ENCODE peak calls at places on chromosomes 12 and 14, in eight cellular contexts. L is nephron progenitor cell; R is uterus; O is CD8-positive, alpha-beta memory T cell; N is WTC11; V is activated CD8-positive, alpha-beta T cell treated with anti-CD3 and anti-CD28 coated beads, Interleukin-2, amount 10 ng/mL, durations not matched to agents 7 days and 5 days; Z is stimulated activated CD8-positive, alpha-beta memory T cell treated with anti-CD3 and anti-CD28 coated beads, Interleukin-15, amount 100 ng/mL, for 1 hour; I is activated CD4-positive, alpha-beta T cell treated with anti-CD3 and anti-CD28 coated beads for 48 hours. H is an unnamed sample.

GRCh38 chr12:84507914-84508313 is 404.7 kb downstream of the SLC6A15 start:
- DNase-seq in L (no peak), R (no peak), O (no peak), N (no peak), V (no peak), Z (no peak), I (no peak), H (no peak)

GRCh38 chr12:120940799-120941198 is 36.6 kb upstream of the SPPL3 start:
- DNase-seq in L (no peak), R (no peak), O (no peak), N (no peak), V (no peak), Z (no peak), I (no peak), H (no peak)

GRCh38 chr14:63891148-63891964 is 38.6 kb downstream of the SYNE2 start:
- DNase-seq in L (peak), R (no peak), O (no peak), N (no peak), V (no peak), Z (no peak), I (no peak), H (no peak)

GRCh38 chr12:132429122-132429931 is 60.6 kb upstream of the FBRSL1 start:
- DNase-seq in L (no peak), R (no peak), O (no peak), N (peak), V (no peak), Z (no peak), I (no peak), H (no peak)

GRCh38 chr14:38336298-38336697 is 80.4 kb upstream of the CLEC14A start:
- DNase-seq in L (no peak), R (no peak), O (no peak), N (no peak), V (no peak), Z (no peak), I (no peak), H (no peak)

GRCh38 chr12:117192057-117192456 is 1.8 kb upstream of the FBXO21 start:
- DNase-seq in L (no peak), R (no peak), O (no peak), N (no peak), V (no peak), Z (no peak), I (peak), H (no peak)

GRCh38 chr14:49189381-49189780 is 396.8 kb downstream of the RPS29 start:
- DNase-seq in L (no peak), R (no peak), O (no peak), N (no peak), V (no peak), Z (no peak), I (no peak), H (no peak)

GRCh38 chr12:100698518-100698917 is 96.1 kb upstream of the ANO4 start:
- DNase-seq in L (no peak), R (no peak), O (no peak), N (no peak), V (no peak), Z (no peak), I (no peak), H (no peak)

GRCh38 chr14:52380294-52380693 is 66.2 kb downstream of the PTGER2 start:
- DNase-seq in L (no peak), R (no peak), O (no peak), N (no peak), V (no peak), Z (no peak), I (no peak), H (no peak)

GRCh38 chr12:122858171-122858570 is 22.9 kb downstream of the HIP1R start:
- DNase-seq in L (no peak), R (no peak), O (no peak), N (no peak), V (no peak), Z (no peak), I (no peak), H (no peak)

GRCh38 chr12:19198272-19198671 is 68.7 kb downstream of the PLEKHA5 start:
- DNase-seq in L (no peak), R (no peak), O (no peak), N (no peak), V (no peak), Z (no peak), I (no peak), H (no peak)

GRCh38 chr14:105061428-105062047 is 3.7 kb downstream of the GPR132 start:
- DNase-seq in L (no peak), R (no peak), O (peak), N (no peak), V (peak), Z (no peak), I (peak), H (peak)

GRCh38 chr14:96762650-96763049 is 34.5 kb upstream of the VRK1 start:
- DNase-seq in L (peak), R (no peak), O (peak), N (no peak), V (peak), Z (no peak), I (no peak), H (peak)

GRCh38 chr14:33363687-33364086 is 425.0 kb downstream of the NPAS3 start:
- DNase-seq in L (no peak), R (no peak), O (no peak), N (no peak), V (no peak), Z (no peak), I (no peak), H (no peak)

GRCh38 chr14:59482120-59482434 is 2.1 kb downstream of the L3HYPDH start:
- DNase-seq in L (no peak), R (no peak), O (no peak), N (no peak), V (no peak), Z (no peak), I (no peak), H (no peak)

GRCh38 chr14:54797556-54797955 is 105.1 kb downstream of the GCH1 start:
- DNase-seq in L (no peak), R (no peak), O (no peak), N (no peak), V (no peak), Z (no peak), I (no peak), H (no peak)

GRCh38 chr12:10213168-10214130 is 772 bp downstream of the GABARAPL1 start:
- DNase-seq in L (peak), R (peak), O (peak), N (peak), V (peak), Z (peak), I (peak), H (peak)

GRCh38 chr14:58353516-58354299 is 42.0 kb upstream of the TOMM20L start:
- DNase-seq in L (no peak), R (no peak), O (no peak), N (no peak), V (no peak), Z (no peak), I (no peak), H (no peak)

GRCh38 chr12:108753969-108754368 is 22.7 kb upstream of the CORO1C start:
- DNase-seq in L (no peak), R (no peak), O (no peak), N (no peak), V (no peak), Z (no peak), I (no peak), H (no peak)

GRCh38 chr12:28340261-28340660 is 150.0 kb downstream of the CCDC91 start:
- DNase-seq in L (no peak), R (no peak), O (no peak), N (no peak), V (no peak), Z (no peak), I (no peak), H (no peak)

GRCh38 chr12:89524201-89525001 is at the start of gene GALNT4:
- DNase-seq in L (peak), R (peak), O (peak), N (peak), V (peak), Z (peak), I (peak), H (peak)

GRCh38 chr12:105561981-105562726 is 231.7 kb downstream of the C12orf75 start:
- DNase-seq in L (peak), R (peak), O (no peak), N (no peak), V (no peak), Z (no peak), I (no peak), H (no peak)

GRCh38 chr14:59347915-59348314 is 117.3 kb downstream of the GPR135 start:
- DNase-seq in L (no peak), R (no peak), O (no peak), N (no peak), V (no peak), Z (no peak), I (no peak), H (no peak)

GRCh38 chr14:50061664-50062437 is 54.5 kb downstream of the VCPKMT start:
- DNase-seq in L (peak), R (peak), O (peak), N (no peak), V (peak), Z (no peak), I (peak), H (peak)

GRCh38 chr14:21476526-21476924 is 234 bp downstream of the RAB2B start:
- DNase-seq in L (peak), R (peak), O (no peak), N (peak), V (no peak), Z (no peak), I (no peak), H (peak)

GRCh38 chr12:55188974-55189556 is 31.8 kb upstream of the OR10A7 start:
- DNase-seq in L (peak), R (no peak), O (peak), N (no peak), V (peak), Z (no peak), I (peak), H (peak)

GRCh38 chr14:20790439-20791116 is 9.5 kb downstream of the RNASE6 start:
- DNase-seq in L (no peak), R (no peak), O (no peak), N (no peak), V (no peak), Z (no peak), I (no peak), H (no peak)

GRCh38 chr14:99055816-99056215 is 216.2 kb downstream of the BCL11B start:
- DNase-seq in L (no peak), R (no peak), O (peak), N (no peak), V (peak), Z (peak), I (peak), H (peak)

GRCh38 chr14:101134161-101134631 is 230.7 kb upstream of the RTL1 start:
- DNase-seq in L (no peak), R (no peak), O (no peak), N (no peak), V (peak), Z (no peak), I (no peak), H (no peak)

GRCh38 chr14:72054929-72055328 is 122.7 kb downstream of the RGS6 start:
- DNase-seq in L (no peak), R (no peak), O (no peak), N (no peak), V (no peak), Z (no peak), I (no peak), H (no peak)

GRCh38 chr12:101915856-101916255 is 38.5 kb downstream of the DRAM1 start:
- DNase-seq in L (no peak), R (no peak), O (no peak), N (no peak), V (no peak), Z (no peak), I (no peak), H (no peak)

GRCh38 chr14:83164591-83164990 is 1630.9 kb upstream of the SEL1L start:
- DNase-seq in L (no peak), R (no peak), O (no peak), N (no peak), V (no peak), Z (no peak), I (no peak), H (no peak)

GRCh38 chr12:32698285-32698684 is 19.2 kb downstream of the DNM1L start:
- DNase-seq in L (no peak), R (no peak), O (no peak), N (no peak), V (no peak), Z (no peak), I (no peak), H (no peak)

GRCh38 chr12:1493781-1494180 is 100.6 kb downstream of the FBXL14 start:
- DNase-seq in L (no peak), R (no peak), O (no peak), N (no peak), V (no peak), Z (no peak), I (no peak), H (no peak)

GRCh38 chr12:14771651-14772137 is 31.6 kb downstream of the WBP11 start:
- DNase-seq in L (peak), R (no peak), O (peak), N (peak), V (peak), Z (peak), I (peak), H (peak)

GRCh38 chr14:48936352-48936751 is 649.8 kb downstream of the RPS29 start:
- DNase-seq in L (no peak), R (no peak), O (no peak), N (no peak), V (no peak), Z (no peak), I (no peak), H (no peak)

GRCh38 chr12:31322651-31323248 is 3.2 kb downstream of the SINHCAF start:
- DNase-seq in L (no peak), R (no peak), O (no peak), N (no peak), V (no peak), Z (no peak), I (no peak), H (no peak)

GRCh38 chr12:52798671-52799497 is 3.0 kb upstream of the KRT3 start:
- DNase-seq in L (no peak), R (no peak), O (no peak), N (no peak), V (no peak), Z (no peak), I (no peak), H (no peak)

GRCh38 chr14:28398501-28398900 is 368.1 kb upstream of the FOXG1 start:
- DNase-seq in L (no peak), R (no peak), O (no peak), N (no peak), V (no peak), Z (no peak), I (no peak), H (no peak)

H was measured in stimulated activated naive CD8-positive, alpha-beta T cell treated with anti-CD3 and anti-CD28 coated beads, Interleukin-15, Interleukin-2, amounts not matched to agents 100 U/mL and 50 U/mL, for 24 hours.